ENCODE peak calls at places on chromosomes 5 and 9, in five cellular contexts. C, L, Q, F and W are unnamed samples.

GRCh38 chr5:178214160-178214803 is 9.9 kb downstream of the HNRNPAB start:
- DNase-seq in C (no peak), L (no peak), Q (no peak), F (no peak), W (no peak)

GRCh38 chr9:6931913-6932312 is 174.1 kb downstream of the KDM4C start:
- DNase-seq in C (peak), L (peak), Q (peak), F (peak), W (peak)

GRCh38 chr9:72210522-72210921 is 61.3 kb downstream of the GDA start:
- DNase-seq in C (no peak), L (no peak), Q (no peak), F (peak), W (no peak)

GRCh38 chr9:127225747-127226646 is 38.6 kb upstream of the GARNL3 start:
- DNase-seq in C (no peak), L (peak), Q (no peak), F (peak), W (no peak)

GRCh38 chr5:144203750-144204596 is 33.3 kb downstream of the KCTD16 start:
- DNase-seq in C (peak), L (peak), Q (no peak), F (peak), W (peak)

GRCh38 chr9:134556531-134557068 is 85.0 kb upstream of the COL5A1 start:
- DNase-seq in C (peak), L (no peak), Q (peak), F (no peak), W (peak)

GRCh38 chr9:75889577-75889976 is 896 bp upstream of the PCSK5 start:
- DNase-seq in C (no peak), L (no peak), Q (no peak), F (no peak), W (no peak)

GRCh38 chr9:78860806-78861475 is 564.0 kb downstream of the PSAT1 start:
- DNase-seq in C (peak), L (peak), Q (no peak), F (peak), W (peak)

GRCh38 chr5:57094753-57095683 is 78.8 kb upstream of the GPBP1 start:
- DNase-seq in C (no peak), L (peak), Q (no peak), F (peak), W (no peak)

GRCh38 chr5:107539163-107539445 is 131.6 kb downstream of the EFNA5 start:
- DNase-seq in C (no peak), L (no peak), Q (no peak), F (no peak), W (no peak)

GRCh38 chr5:150301901-150302300 is 804 bp downstream of the ARSI start:
- DNase-seq in C (no peak), L (no peak), Q (no peak), F (no peak), W (no peak)

GRCh38 chr5:145797336-145797735 is 37.8 kb downstream of the PRELID2 start:
- DNase-seq in C (peak), L (peak), Q (no peak), F (peak), W (peak)

GRCh38 chr5:141691867-141692532 is 10.0 kb upstream of the ARAP3 start:
- DNase-seq in C (peak), L (peak), Q (peak), F (peak), W (peak)

GRCh38 chr5:73519531-73520283 is 21.5 kb downstream of the BTF3 start:
- DNase-seq in C (peak), L (peak), Q (peak), F (peak), W (peak)

GRCh38 chr9:78118742-78119473 is 87.3 kb upstream of the GNAQ start:
- DNase-seq in C (peak), L (peak), Q (no peak), F (peak), W (peak)

GRCh38 chr9:27094640-27095039 is 14.4 kb upstream of the TEK start:
- DNase-seq in C (peak), L (peak), Q (no peak), F (peak), W (peak)

GRCh38 chr5:77906806-77907205 is 130.7 kb upstream of the TBCA start:
- DNase-seq in C (peak), L (peak), Q (no peak), F (peak), W (no peak)

GRCh38 chr9:89445135-89445797 is 52.6 kb downstream of the SEMA4D start:
- DNase-seq in C (no peak), L (no peak), Q (no peak), F (no peak), W (no peak)

GRCh38 chr9:133116346-133117231 is 4.5 kb downstream of the RALGDS start:
- DNase-seq in C (no peak), L (no peak), Q (no peak), F (no peak), W (no peak)

GRCh38 chr5:140243855-140244254 is 59.0 kb downstream of the PFDN1 start:
- DNase-seq in C (no peak), L (no peak), Q (no peak), F (no peak), W (no peak)

GRCh38 chr9:136010615-136011341 is 49.6 kb upstream of the UBAC1 start:
- DNase-seq in C (no peak), L (no peak), Q (peak), F (no peak), W (no peak)

GRCh38 chr5:74660863-74661262 is 20.3 kb upstream of the ENC1 start:
- DNase-seq in C (no peak), L (peak), Q (no peak), F (no peak), W (no peak)

GRCh38 chr9:89525673-89526374 is 27.9 kb upstream of the SEMA4D start:
- DNase-seq in C (no peak), L (no peak), Q (no peak), F (no peak), W (no peak)

GRCh38 chr9:36987409-36987808 is 46.7 kb downstream of the PAX5 start:
- DNase-seq in C (no peak), L (no peak), Q (no peak), F (no peak), W (no peak)

GRCh38 chr5:51387854-51388320 is 4.6 kb downstream of the ISL1 start:
- DNase-seq in C (no peak), L (no peak), Q (no peak), F (peak), W (no peak)

GRCh38 chr5:160310140-160310909 is 2.0 kb downstream of the CCNJL start:
- DNase-seq in C (no peak), L (no peak), Q (no peak), F (no peak), W (no peak)

GRCh38 chr5:160312960-160313734 is 783 bp upstream of the CCNJL start:
- DNase-seq in C (no peak), L (no peak), Q (no peak), F (no peak), W (peak)

GRCh38 chr5:160311491-160312138 is 749 bp downstream of the CCNJL start:
- DNase-seq in C (no peak), L (peak), Q (peak), F (no peak), W (peak)

GRCh38 chr5:160310910-160311295 is 1.5 kb downstream of the CCNJL start:
- DNase-seq in C (no peak), L (no peak), Q (no peak), F (no peak), W (no peak)

GRCh38 chr5:160312139-160312959 is at the start of gene CCNJL:
- DNase-seq in C (no peak), L (peak), Q (peak), F (peak), W (peak)
- H3K4me3 ChIP-seq in C (peak), L (peak), Q (peak), F (peak), W (peak)

GRCh38 chr5:4561403-4561802 is 578.7 kb upstream of the ADAMTS16 start:
- DNase-seq in C (no peak), L (no peak), Q (no peak), F (no peak), W (no peak)

DNA sequence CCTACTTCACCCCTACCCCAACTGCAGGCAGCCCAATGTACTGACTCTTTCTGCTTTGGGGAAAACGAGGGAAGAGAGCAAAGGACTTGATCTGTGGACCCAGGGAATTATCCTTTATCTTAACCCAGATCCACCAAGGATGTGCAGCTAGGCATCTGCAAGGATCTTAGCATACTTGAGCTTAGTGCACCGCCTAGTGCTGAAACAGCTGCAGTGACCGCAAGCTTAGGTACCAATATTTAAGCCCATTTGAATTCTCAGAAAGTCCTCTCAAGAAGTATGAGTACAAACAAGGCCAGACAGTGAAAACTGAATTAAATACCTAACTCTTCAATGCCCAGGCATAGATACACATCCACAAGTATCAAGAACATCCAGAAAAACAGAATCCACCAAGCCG is 576.7 kb upstream of the ADAMTS16 start:
- DNase-seq in C (peak), L (peak), Q (no peak), F (peak), W (peak)
- TF ChIP-seq CTCF in C (peak), L (peak), Q (no peak), F (peak), W (peak)

GRCh38 chr5:142839711-142840441 is 69.7 kb downstream of the ARHGAP26 start:
- DNase-seq in C (peak), L (peak), Q (peak), F (no peak), W (no peak)
- H3K4me3 ChIP-seq in C (peak), L (peak), Q (no peak), F (no peak), W (no peak)

DNA sequence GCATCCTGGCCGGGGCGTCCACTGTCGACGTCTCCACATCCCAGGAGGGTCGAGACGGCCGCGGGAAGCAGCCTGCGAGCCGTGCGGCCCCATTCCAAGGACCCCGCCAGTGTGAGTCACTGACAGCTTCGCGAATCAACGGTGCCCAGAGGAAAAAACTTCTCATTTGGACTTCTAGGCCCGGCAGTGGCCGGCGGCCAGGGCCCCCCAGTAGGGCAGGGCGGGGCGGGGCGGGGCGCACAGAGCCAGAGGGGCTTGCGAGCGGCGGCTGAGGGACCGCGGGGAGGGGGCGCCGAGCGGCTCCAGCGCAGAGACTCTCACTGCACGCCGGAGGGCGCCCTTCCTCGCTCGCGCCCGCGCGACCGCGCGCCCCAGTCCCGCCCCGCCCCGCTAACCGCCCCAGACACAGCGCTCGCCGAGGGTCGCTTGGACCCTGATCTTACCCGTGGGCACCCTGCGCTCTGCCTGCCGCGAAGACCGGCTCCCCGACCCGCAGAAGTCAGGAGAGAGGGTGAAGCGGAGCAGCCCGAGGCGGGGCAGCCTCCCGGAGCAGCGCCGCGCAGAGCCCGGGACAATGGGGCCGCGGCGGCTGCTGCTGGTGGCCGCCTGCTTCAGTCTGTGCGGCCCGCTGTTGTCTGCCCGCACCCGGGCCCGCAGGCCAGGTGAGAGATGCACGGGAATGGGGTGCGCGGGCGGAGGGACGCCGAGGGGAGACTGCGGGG is at the start of gene F2R:
- DNase-seq in C (peak), L (peak), Q (peak), F (peak), W (peak)
- TF ChIP-seq CTCF in C (peak), L (peak), Q (peak), F (peak), W (peak)

GRCh38 chr9:128636556-128637530 is 19.8 kb downstream of the DYNC2I2 start:
- DNase-seq in C (no peak), L (no peak), Q (no peak), F (no peak), W (no peak)

GRCh38 chr9:128637656-128638055 is 19.0 kb downstream of the DYNC2I2 start:
- DNase-seq in C (peak), L (no peak), Q (no peak), F (no peak), W (peak)

GRCh38 chr9:128635266-128636023 is 21.2 kb downstream of the DYNC2I2 start:
- DNase-seq in C (peak), L (peak), Q (peak), F (peak), W (peak)

GRCh38 chr9:128634651-128635262 is 21.9 kb downstream of the DYNC2I2 start:
- DNase-seq in C (no peak), L (no peak), Q (peak), F (no peak), W (no peak)

DNA sequence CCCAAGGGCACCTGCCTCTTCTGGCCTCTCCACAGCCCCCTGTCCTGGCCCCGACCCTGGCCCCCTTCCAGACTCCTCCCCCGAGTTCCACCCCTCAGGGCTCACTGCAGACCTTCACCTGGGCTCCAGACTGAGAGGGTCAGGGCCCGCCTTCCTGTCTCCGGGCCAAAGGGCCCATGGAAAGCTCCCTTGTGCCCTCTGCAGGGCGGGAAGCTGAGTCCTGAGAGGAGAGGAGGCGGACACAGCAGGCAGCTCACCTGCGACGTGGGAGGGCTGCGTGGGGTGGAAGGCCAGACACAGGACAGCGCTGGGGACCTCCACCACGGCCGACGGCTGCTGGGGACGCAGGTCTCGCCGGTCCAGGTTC is 20.6 kb downstream of the DYNC2I2 start:
- DNase-seq in C (no peak), L (no peak), Q (peak), F (peak), W (no peak)
- H3K4me3 ChIP-seq in C (no peak), L (no peak), Q (peak), F (no peak), W (no peak)

GRCh38 chr5:176542596-176543427 is 5.6 kb upstream of the RNF44 start:
- DNase-seq in C (no peak), L (no peak), Q (no peak), F (no peak), W (no peak)
- TF ChIP-seq CTCF in C (no peak), L (no peak), Q (peak), F (no peak), W (no peak)

GRCh38 chr5:10564838-10565784 is 1.2 kb downstream of the ANKRD33B start:
- DNase-seq in C (no peak), L (peak), Q (peak), F (no peak), W (no peak)
- H3K4me3 ChIP-seq in C (peak), L (peak), Q (peak), F (peak), W (peak)

GRCh38 chr9:122144836-122145235 is 14.7 kb downstream of the NDUFA8 start:
- DNase-seq in C (no peak), L (peak), Q (no peak), F (peak), W (no peak)
- TF ChIP-seq CTCF in C (peak), L (peak), Q (peak), F (peak), W (peak)

GRCh38 chr5:168002116-168002515 is 289.3 kb upstream of the WWC1 start:
- DNase-seq in C (no peak), L (no peak), Q (no peak), F (peak), W (no peak)

GRCh38 chr5:168008555-168008954 is 282.9 kb upstream of the WWC1 start:
- DNase-seq in C (no peak), L (no peak), Q (no peak), F (no peak), W (no peak)

GRCh38 chr5:168007286-168007685 is 284.2 kb upstream of the WWC1 start:
- DNase-seq in C (no peak), L (no peak), Q (no peak), F (no peak), W (no peak)

GRCh38 chr5:168005093-168005492 is 286.4 kb upstream of the WWC1 start:
- DNase-seq in C (peak), L (no peak), Q (no peak), F (peak), W (no peak)

DNA sequence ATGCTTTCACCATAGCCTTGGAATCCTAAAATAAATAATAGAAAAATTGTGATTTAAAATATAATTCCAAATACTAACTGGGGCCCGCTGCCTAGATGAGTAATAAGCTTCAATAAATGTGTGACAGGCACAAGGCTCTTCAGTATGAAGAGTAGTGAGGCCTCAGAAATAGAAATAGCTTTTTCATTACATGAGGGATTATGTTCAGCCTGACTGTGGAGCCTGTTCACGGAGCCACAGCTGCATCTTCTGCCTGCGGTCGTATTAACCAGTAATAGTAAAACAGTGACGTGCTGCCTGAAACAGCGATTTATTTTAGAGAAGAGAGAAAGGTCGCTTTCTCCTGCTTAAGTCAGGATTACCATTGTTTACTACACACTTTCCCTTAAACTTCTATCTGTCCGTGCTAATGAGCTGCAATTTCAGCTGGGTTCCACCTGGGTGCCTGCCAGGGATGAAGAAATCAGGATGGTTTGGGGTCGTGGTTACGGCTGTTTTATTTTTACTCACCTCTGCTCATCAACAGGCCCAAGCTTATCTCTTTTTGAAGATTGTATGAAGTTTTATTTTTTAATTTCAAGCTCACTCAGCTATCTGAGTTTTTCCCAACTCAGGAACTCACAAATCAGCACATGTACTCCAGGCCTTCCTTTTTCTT is 284.8 kb upstream of the WWC1 start:
- DNase-seq in C (peak), L (no peak), Q (no peak), F (no peak), W (no peak)
- H3K4me3 ChIP-seq in C (no peak), L (no peak), Q (no peak), F (no peak), W (no peak)